ENCODE peak calls at places on chromosomes 13 and 19, in ten cellular contexts. One of them, this sample, is unnamed.

GRCh38 chr13:79227418-79227817 is 178.6 kb downstream of the RBM26 start:
- DNase-seq in endothelial cell: no peak
- DNase-seq in OCI-LY7: no peak
- DNase-seq in left ventricle myocardium inferior: no peak
- DNase-seq in AG09319: no peak
- DNase-seq in GM10248: peak
- DNase-seq in fibroblast of the aortic adventitia: no peak
- DNase-seq in fibroblast of lung: no peak
- DNase-seq in A549: no peak
- DNase-seq in astrocyte of the spinal cord: no peak
- DNase-seq in this sample: no peak

GRCh38 chr19:19581391-19581790 is 37.1 kb downstream of the PBX4 start:
- DNase-seq in GM10248: no peak
- DNase-seq in left ventricle myocardium inferior: no peak
- DNase-seq in fibroblast of the aortic adventitia: no peak
- DNase-seq in endothelial cell: no peak
- DNase-seq in AG09319: no peak
- DNase-seq in A549: no peak
- DNase-seq in astrocyte of the spinal cord: no peak
- DNase-seq in OCI-LY7: no peak
- DNase-seq in fibroblast of lung: no peak
- DNase-seq in this sample: no peak

GRCh38 chr19:3656073-3656746 is 29.6 kb upstream of the CACTIN start:
- DNase-seq in GM10248: no peak
- DNase-seq in left ventricle myocardium inferior: no peak
- DNase-seq in fibroblast of lung: peak
- DNase-seq in AG09319: no peak
- DNase-seq in astrocyte of the spinal cord: no peak
- DNase-seq in endothelial cell: no peak
- DNase-seq in A549: no peak
- DNase-seq in fibroblast of the aortic adventitia: no peak
- DNase-seq in OCI-LY7: no peak
- DNase-seq in this sample: no peak

GRCh38 chr19:14577885-14578427 is 4.9 kb upstream of the CLEC17A start:
- DNase-seq in fibroblast of the aortic adventitia: no peak
- DNase-seq in fibroblast of lung: no peak
- DNase-seq in endothelial cell: no peak
- DNase-seq in astrocyte of the spinal cord: no peak
- DNase-seq in AG09319: no peak
- DNase-seq in GM10248: peak
- DNase-seq in OCI-LY7: peak
- DNase-seq in A549: no peak
- DNase-seq in left ventricle myocardium inferior: no peak
- DNase-seq in this sample: no peak

GRCh38 chr19:58021541-58022282 is 12.1 kb upstream of the ZSCAN1 start:
- DNase-seq in astrocyte of the spinal cord: peak
- DNase-seq in left ventricle myocardium inferior: no peak
- DNase-seq in GM10248: no peak
- DNase-seq in fibroblast of lung: peak
- DNase-seq in A549: peak
- DNase-seq in endothelial cell: no peak
- DNase-seq in AG09319: no peak
- DNase-seq in OCI-LY7: no peak
- DNase-seq in fibroblast of the aortic adventitia: peak
- DNase-seq in this sample: no peak

GRCh38 chr13:44306401-44307192 is 67.0 kb upstream of the SERP2 start:
- DNase-seq in A549: peak
- DNase-seq in OCI-LY7: no peak
- DNase-seq in astrocyte of the spinal cord: peak
- DNase-seq in fibroblast of lung: peak
- DNase-seq in left ventricle myocardium inferior: peak
- DNase-seq in GM10248: no peak
- DNase-seq in AG09319: peak
- DNase-seq in endothelial cell: peak
- DNase-seq in fibroblast of the aortic adventitia: peak
- DNase-seq in this sample: peak

GRCh38 chr19:8196271-8196908 is 12.8 kb upstream of the CERS4 start:
- DNase-seq in AG09319: no peak
- DNase-seq in fibroblast of the aortic adventitia: no peak
- DNase-seq in OCI-LY7: peak
- DNase-seq in GM10248: no peak
- DNase-seq in astrocyte of the spinal cord: no peak
- DNase-seq in fibroblast of lung: no peak
- DNase-seq in left ventricle myocardium inferior: no peak
- DNase-seq in A549: no peak
- DNase-seq in endothelial cell: no peak
- DNase-seq in this sample: no peak

GRCh38 chr19:23789246-23789645 is 30.6 kb upstream of the ZNF681 start:
- DNase-seq in astrocyte of the spinal cord: no peak
- DNase-seq in fibroblast of the aortic adventitia: no peak
- DNase-seq in fibroblast of lung: no peak
- DNase-seq in left ventricle myocardium inferior: no peak
- DNase-seq in AG09319: no peak
- DNase-seq in GM10248: no peak
- DNase-seq in OCI-LY7: no peak
- DNase-seq in A549: no peak
- DNase-seq in endothelial cell: no peak
- DNase-seq in this sample: no peak

GRCh38 chr19:18832331-18833140 is 777 bp downstream of the UPF1 start:
- DNase-seq in astrocyte of the spinal cord: no peak
- DNase-seq in left ventricle myocardium inferior: no peak
- DNase-seq in GM10248: no peak
- DNase-seq in OCI-LY7: peak
- DNase-seq in fibroblast of lung: no peak
- DNase-seq in A549: peak
- DNase-seq in fibroblast of the aortic adventitia: no peak
- DNase-seq in AG09319: no peak
- DNase-seq in endothelial cell: peak
- DNase-seq in this sample: peak

GRCh38 chr13:26742691-26743358 is 17.8 kb downstream of the GPR12 start:
- DNase-seq in astrocyte of the spinal cord: no peak
- DNase-seq in fibroblast of the aortic adventitia: no peak
- DNase-seq in OCI-LY7: no peak
- DNase-seq in endothelial cell: no peak
- DNase-seq in left ventricle myocardium inferior: no peak
- DNase-seq in AG09319: no peak
- DNase-seq in fibroblast of lung: no peak
- DNase-seq in A549: no peak
- DNase-seq in GM10248: no peak
- DNase-seq in this sample: no peak

GRCh38 chr19:48481191-48481500 is 12.0 kb downstream of the CYTH2 start:
- DNase-seq in endothelial cell: no peak
- DNase-seq in fibroblast of the aortic adventitia: peak
- DNase-seq in fibroblast of lung: peak
- DNase-seq in left ventricle myocardium inferior: no peak
- DNase-seq in GM10248: no peak
- DNase-seq in astrocyte of the spinal cord: no peak
- DNase-seq in OCI-LY7: no peak
- DNase-seq in AG09319: no peak
- DNase-seq in A549: no peak
- DNase-seq in this sample: no peak

GRCh38 chr13:32537580-32538233 is 888 bp downstream of the N4BP2L2 start:
- DNase-seq in OCI-LY7: no peak
- DNase-seq in fibroblast of lung: peak
- DNase-seq in A549: peak
- DNase-seq in left ventricle myocardium inferior: peak
- DNase-seq in astrocyte of the spinal cord: peak
- DNase-seq in AG09319: no peak
- DNase-seq in endothelial cell: peak
- DNase-seq in fibroblast of the aortic adventitia: peak
- DNase-seq in GM10248: no peak
- DNase-seq in this sample: peak

GRCh38 chr19:4984448-4984990 is 15.6 kb downstream of the KDM4B start:
- DNase-seq in GM10248: no peak
- DNase-seq in A549: no peak
- DNase-seq in astrocyte of the spinal cord: no peak
- DNase-seq in fibroblast of the aortic adventitia: no peak
- DNase-seq in endothelial cell: no peak
- DNase-seq in fibroblast of lung: no peak
- DNase-seq in left ventricle myocardium inferior: no peak
- DNase-seq in AG09319: no peak
- DNase-seq in OCI-LY7: no peak
- DNase-seq in this sample: no peak

GRCh38 chr13:31846182-31846938 is 107.0 kb downstream of the RXFP2 start:
- DNase-seq in endothelial cell: peak
- DNase-seq in AG09319: peak
- DNase-seq in GM10248: peak
- DNase-seq in OCI-LY7: peak
- DNase-seq in A549: peak
- DNase-seq in left ventricle myocardium inferior: peak
- DNase-seq in astrocyte of the spinal cord: peak
- DNase-seq in fibroblast of the aortic adventitia: peak
- DNase-seq in fibroblast of lung: peak
- DNase-seq in this sample: peak

GRCh38 chr19:33628921-33629825 is 7.4 kb downstream of the CHST8 start:
- DNase-seq in left ventricle myocardium inferior: no peak
- DNase-seq in AG09319: no peak
- DNase-seq in A549: no peak
- DNase-seq in OCI-LY7: no peak
- DNase-seq in astrocyte of the spinal cord: no peak
- DNase-seq in fibroblast of lung: no peak
- DNase-seq in fibroblast of the aortic adventitia: no peak
- DNase-seq in GM10248: no peak
- DNase-seq in endothelial cell: no peak
- DNase-seq in this sample: no peak
- TF ChIP-seq CTCF in left ventricle myocardium inferior: no peak
- TF ChIP-seq CTCF in AG09319: no peak
- TF ChIP-seq CTCF in A549: no peak
- TF ChIP-seq CTCF in OCI-LY7: no peak
- TF ChIP-seq CTCF in astrocyte of the spinal cord: no peak
- TF ChIP-seq CTCF in fibroblast of lung: no peak
- TF ChIP-seq CTCF in fibroblast of the aortic adventitia: no peak
- TF ChIP-seq CTCF in GM10248: no peak
- TF ChIP-seq CTCF in endothelial cell: no peak
- TF ChIP-seq CTCF in this sample: no peak

GRCh38 chr13:69935043-69935442 is 172.6 kb upstream of the ATXN8OS start:
- DNase-seq in fibroblast of the aortic adventitia: no peak
- DNase-seq in astrocyte of the spinal cord: no peak
- DNase-seq in endothelial cell: no peak
- DNase-seq in OCI-LY7: peak
- DNase-seq in GM10248: no peak
- DNase-seq in AG09319: no peak
- DNase-seq in fibroblast of lung: no peak
- DNase-seq in A549: peak
- DNase-seq in left ventricle myocardium inferior: no peak
- DNase-seq in this sample: no peak
- TF ChIP-seq CTCF in fibroblast of the aortic adventitia: no peak
- TF ChIP-seq CTCF in astrocyte of the spinal cord: peak
- TF ChIP-seq CTCF in endothelial cell: peak
- TF ChIP-seq CTCF in OCI-LY7: peak
- TF ChIP-seq CTCF in GM10248: no peak
- TF ChIP-seq CTCF in AG09319: no peak
- TF ChIP-seq CTCF in fibroblast of lung: no peak
- TF ChIP-seq CTCF in A549: no peak
- TF ChIP-seq CTCF in left ventricle myocardium inferior: no peak
- TF ChIP-seq CTCF in this sample: no peak

DNA sequence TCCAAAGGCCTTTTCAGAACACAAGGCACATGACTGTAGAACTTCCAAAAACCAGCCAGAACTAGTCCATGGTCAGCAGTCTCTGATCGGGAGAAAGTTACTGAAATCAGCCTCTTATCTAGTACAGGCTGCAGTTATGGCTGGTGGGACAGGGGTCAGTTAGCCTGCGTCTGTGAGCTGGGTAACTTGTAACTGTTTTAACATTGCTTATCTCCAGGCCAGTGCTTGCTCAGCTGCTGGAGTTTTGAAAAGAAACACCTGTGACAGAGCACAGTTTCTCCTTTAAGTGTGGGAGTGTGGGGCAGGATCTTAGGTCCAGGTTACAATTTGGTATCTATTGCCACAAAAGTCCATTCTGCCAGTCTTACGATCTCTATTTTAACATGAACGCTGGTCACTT is 924.1 kb downstream of the UQCRFS1 start:
- DNase-seq in left ventricle myocardium inferior: no peak
- DNase-seq in astrocyte of the spinal cord: no peak
- DNase-seq in fibroblast of lung: peak
- DNase-seq in fibroblast of the aortic adventitia: peak
- DNase-seq in AG09319: no peak
- DNase-seq in GM10248: no peak
- DNase-seq in A549: no peak
- DNase-seq in endothelial cell: no peak
- DNase-seq in OCI-LY7: no peak
- DNase-seq in this sample: no peak
- TF ChIP-seq CTCF in left ventricle myocardium inferior: no peak
- TF ChIP-seq CTCF in astrocyte of the spinal cord: no peak
- TF ChIP-seq CTCF in fibroblast of lung: no peak
- TF ChIP-seq CTCF in fibroblast of the aortic adventitia: no peak
- TF ChIP-seq CTCF in AG09319: no peak
- TF ChIP-seq CTCF in GM10248: no peak
- TF ChIP-seq CTCF in A549: no peak
- TF ChIP-seq CTCF in endothelial cell: no peak
- TF ChIP-seq CTCF in OCI-LY7: no peak
- TF ChIP-seq CTCF in this sample: no peak

GRCh38 chr13:65932013-65932412 is 1298.1 kb downstream of the PCDH9 start:
- DNase-seq in AG09319: no peak
- DNase-seq in OCI-LY7: no peak
- DNase-seq in fibroblast of lung: no peak
- DNase-seq in A549: no peak
- DNase-seq in astrocyte of the spinal cord: no peak
- DNase-seq in GM10248: no peak
- DNase-seq in endothelial cell: no peak
- DNase-seq in fibroblast of the aortic adventitia: no peak
- DNase-seq in left ventricle myocardium inferior: no peak
- DNase-seq in this sample: no peak

GRCh38 chr13:65932587-65933239 is 1297.4 kb downstream of the PCDH9 start:
- DNase-seq in A549: no peak
- DNase-seq in left ventricle myocardium inferior: no peak
- DNase-seq in fibroblast of lung: no peak
- DNase-seq in astrocyte of the spinal cord: no peak
- DNase-seq in AG09319: no peak
- DNase-seq in GM10248: no peak
- DNase-seq in fibroblast of the aortic adventitia: peak
- DNase-seq in endothelial cell: no peak
- DNase-seq in OCI-LY7: no peak
- DNase-seq in this sample: no peak

GRCh38 chr13:65921933-65922332 is 1308.2 kb downstream of the PCDH9 start:
- DNase-seq in GM10248: no peak
- DNase-seq in A549: no peak
- DNase-seq in fibroblast of lung: no peak
- DNase-seq in fibroblast of the aortic adventitia: no peak
- DNase-seq in AG09319: no peak
- DNase-seq in endothelial cell: no peak
- DNase-seq in left ventricle myocardium inferior: no peak
- DNase-seq in astrocyte of the spinal cord: peak
- DNase-seq in OCI-LY7: no peak
- DNase-seq in this sample: no peak

GRCh38 chr13:65929436-65929835 is 1300.7 kb downstream of the PCDH9 start:
- DNase-seq in left ventricle myocardium inferior: no peak
- DNase-seq in OCI-LY7: no peak
- DNase-seq in fibroblast of lung: peak
- DNase-seq in fibroblast of the aortic adventitia: no peak
- DNase-seq in AG09319: no peak
- DNase-seq in GM10248: no peak
- DNase-seq in endothelial cell: no peak
- DNase-seq in A549: no peak
- DNase-seq in astrocyte of the spinal cord: no peak
- DNase-seq in this sample: no peak

DNA sequence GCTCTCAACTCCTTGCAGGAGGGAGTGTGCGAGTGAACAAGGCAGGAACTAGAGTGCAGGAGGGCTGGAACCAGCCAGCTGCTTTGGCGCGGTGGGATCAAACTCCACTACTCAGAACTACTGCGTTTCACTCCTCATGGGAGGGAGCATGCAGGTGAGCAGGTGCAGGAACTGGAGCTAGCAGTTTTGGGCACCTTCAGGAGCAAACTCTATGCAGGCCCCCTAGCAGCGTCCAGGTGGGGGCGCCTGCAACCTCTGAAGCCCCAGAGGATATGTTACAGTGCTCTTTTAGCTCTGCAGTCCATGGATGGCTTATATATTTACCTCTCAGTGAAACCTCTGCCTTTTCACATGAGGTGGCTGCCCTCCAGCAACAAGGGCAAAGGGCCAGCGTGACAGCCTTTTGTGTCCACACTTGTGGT is 1303.4 kb downstream of the PCDH9 start:
- DNase-seq in endothelial cell: peak
- DNase-seq in fibroblast of the aortic adventitia: no peak
- DNase-seq in GM10248: no peak
- DNase-seq in AG09319: no peak
- DNase-seq in astrocyte of the spinal cord: no peak
- DNase-seq in fibroblast of lung: no peak
- DNase-seq in left ventricle myocardium inferior: peak
- DNase-seq in A549: peak
- DNase-seq in OCI-LY7: peak
- DNase-seq in this sample: no peak
- TF ChIP-seq CTCF in endothelial cell: no peak
- TF ChIP-seq CTCF in fibroblast of the aortic adventitia: no peak
- TF ChIP-seq CTCF in GM10248: no peak
- TF ChIP-seq CTCF in AG09319: no peak
- TF ChIP-seq CTCF in astrocyte of the spinal cord: peak
- TF ChIP-seq CTCF in fibroblast of lung: peak
- TF ChIP-seq CTCF in left ventricle myocardium inferior: peak
- TF ChIP-seq CTCF in A549: no peak
- TF ChIP-seq CTCF in OCI-LY7: peak
- TF ChIP-seq CTCF in this sample: no peak

This sample was measured in Calu3.